ENCODE peak calls at places on chromosomes 7 and 10, in seven cellular contexts. One of them, this sample, is unnamed.

GRCh38 chr10:50951451-50951850 is 66.0 kb upstream of the A1CF start:
- DNase-seq in type B pancreatic cell: no peak
- DNase-seq in endodermal cell: no peak
- DNase-seq in endothelial cell of umbilical vein: no peak
- DNase-seq in T-helper 9 cell: no peak
- DNase-seq in T-helper 1 cell: no peak
- DNase-seq in left ventricle myocardium inferior: no peak
- DNase-seq in this sample: no peak

GRCh38 chr7:6709808-6710207 is 3.1 kb upstream of the ZNF12 start:
- DNase-seq in type B pancreatic cell: no peak
- DNase-seq in endodermal cell: no peak
- DNase-seq in endothelial cell of umbilical vein: no peak
- DNase-seq in T-helper 9 cell: no peak
- DNase-seq in T-helper 1 cell: no peak
- DNase-seq in left ventricle myocardium inferior: no peak
- DNase-seq in this sample: no peak

GRCh38 chr7:46131916-46132795 is 211.1 kb upstream of the IGFBP3 start:
- DNase-seq in type B pancreatic cell: no peak
- DNase-seq in endodermal cell: peak
- DNase-seq in endothelial cell of umbilical vein: no peak
- DNase-seq in T-helper 9 cell: no peak
- DNase-seq in T-helper 1 cell: no peak
- DNase-seq in left ventricle myocardium inferior: no peak
- DNase-seq in this sample: no peak

GRCh38 chr7:16915405-16915804 is 33.6 kb upstream of the AGR3 start:
- DNase-seq in type B pancreatic cell: no peak
- DNase-seq in endodermal cell: no peak
- DNase-seq in endothelial cell of umbilical vein: no peak
- DNase-seq in T-helper 9 cell: no peak
- DNase-seq in T-helper 1 cell: no peak
- DNase-seq in left ventricle myocardium inferior: no peak
- DNase-seq in this sample: no peak

GRCh38 chr10:99382181-99382580 is 48.2 kb downstream of the GOT1 start:
- DNase-seq in type B pancreatic cell: no peak
- DNase-seq in endodermal cell: no peak
- DNase-seq in endothelial cell of umbilical vein: no peak
- DNase-seq in T-helper 9 cell: no peak
- DNase-seq in T-helper 1 cell: no peak
- DNase-seq in left ventricle myocardium inferior: no peak
- DNase-seq in this sample: no peak

GRCh38 chr10:91745086-91745831 is 53.0 kb upstream of the TNKS2 start:
- DNase-seq in type B pancreatic cell: no peak
- DNase-seq in endodermal cell: peak
- DNase-seq in endothelial cell of umbilical vein: no peak
- DNase-seq in T-helper 9 cell: no peak
- DNase-seq in T-helper 1 cell: no peak
- DNase-seq in left ventricle myocardium inferior: no peak
- DNase-seq in this sample: no peak

GRCh38 chr7:156620246-156620775 is 20.3 kb upstream of the RNF32 start:
- DNase-seq in type B pancreatic cell: no peak
- DNase-seq in endodermal cell: no peak
- DNase-seq in endothelial cell of umbilical vein: no peak
- DNase-seq in T-helper 9 cell: no peak
- DNase-seq in T-helper 1 cell: no peak
- DNase-seq in left ventricle myocardium inferior: no peak
- DNase-seq in this sample: no peak

GRCh38 chr7:29230871-29231345 is 36.3 kb downstream of the CHN2 start:
- DNase-seq in type B pancreatic cell: no peak
- DNase-seq in endodermal cell: no peak
- DNase-seq in endothelial cell of umbilical vein: no peak
- DNase-seq in T-helper 9 cell: no peak
- DNase-seq in T-helper 1 cell: no peak
- DNase-seq in left ventricle myocardium inferior: no peak
- DNase-seq in this sample: no peak

GRCh38 chr7:153522261-153522660 is 529.9 kb upstream of the DPP6 start:
- DNase-seq in type B pancreatic cell: no peak
- DNase-seq in endodermal cell: no peak
- DNase-seq in endothelial cell of umbilical vein: no peak
- DNase-seq in T-helper 9 cell: no peak
- DNase-seq in T-helper 1 cell: no peak
- DNase-seq in left ventricle myocardium inferior: no peak
- DNase-seq in this sample: no peak

GRCh38 chr7:84529480-84530205 is 335.1 kb upstream of the SEMA3A start:
- DNase-seq in type B pancreatic cell: no peak
- DNase-seq in endodermal cell: no peak
- DNase-seq in endothelial cell of umbilical vein: peak
- DNase-seq in T-helper 9 cell: no peak
- DNase-seq in T-helper 1 cell: no peak
- DNase-seq in left ventricle myocardium inferior: no peak
- DNase-seq in this sample: no peak

GRCh38 chr7:43572516-43573049 is 10.3 kb upstream of the STK17A start:
- DNase-seq in type B pancreatic cell: no peak
- DNase-seq in endodermal cell: no peak
- DNase-seq in endothelial cell of umbilical vein: peak
- DNase-seq in T-helper 9 cell: no peak
- DNase-seq in T-helper 1 cell: peak
- DNase-seq in left ventricle myocardium inferior: no peak
- DNase-seq in this sample: no peak

GRCh38 chr7:28793383-28793782 is 164.7 kb downstream of the TRIL start:
- DNase-seq in type B pancreatic cell: no peak
- DNase-seq in endodermal cell: no peak
- DNase-seq in endothelial cell of umbilical vein: no peak
- DNase-seq in T-helper 9 cell: no peak
- DNase-seq in T-helper 1 cell: no peak
- DNase-seq in left ventricle myocardium inferior: peak
- DNase-seq in this sample: no peak

GRCh38 chr7:102404005-102404861 is 8.1 kb downstream of the PRKRIP1 start:
- DNase-seq in type B pancreatic cell: no peak
- DNase-seq in endodermal cell: peak
- DNase-seq in endothelial cell of umbilical vein: peak
- DNase-seq in T-helper 9 cell: peak
- DNase-seq in T-helper 1 cell: peak
- DNase-seq in left ventricle myocardium inferior: no peak
- DNase-seq in this sample: peak

GRCh38 chr10:102457591-102458150 is 6.3 kb upstream of the C10orf95 start:
- DNase-seq in type B pancreatic cell: no peak
- DNase-seq in endodermal cell: no peak
- DNase-seq in endothelial cell of umbilical vein: no peak
- DNase-seq in T-helper 9 cell: no peak
- DNase-seq in T-helper 1 cell: no peak
- DNase-seq in left ventricle myocardium inferior: no peak
- DNase-seq in this sample: no peak

GRCh38 chr10:60678978-60679377 is 99.3 kb upstream of the CDK1 start:
- DNase-seq in type B pancreatic cell: no peak
- DNase-seq in endodermal cell: no peak
- DNase-seq in endothelial cell of umbilical vein: no peak
- DNase-seq in T-helper 9 cell: no peak
- DNase-seq in T-helper 1 cell: no peak
- DNase-seq in left ventricle myocardium inferior: no peak
- DNase-seq in this sample: no peak

GRCh38 chr7:99953649-99954048 is 22.2 kb downstream of the AZGP1 start:
- DNase-seq in type B pancreatic cell: no peak
- DNase-seq in endodermal cell: no peak
- DNase-seq in endothelial cell of umbilical vein: no peak
- DNase-seq in T-helper 9 cell: no peak
- DNase-seq in T-helper 1 cell: peak
- DNase-seq in left ventricle myocardium inferior: no peak
- DNase-seq in this sample: no peak

GRCh38 chr7:151579642-151580041 is 59.9 kb upstream of the RHEB start:
- DNase-seq in type B pancreatic cell: no peak
- DNase-seq in endodermal cell: no peak
- DNase-seq in endothelial cell of umbilical vein: no peak
- DNase-seq in T-helper 9 cell: no peak
- DNase-seq in T-helper 1 cell: no peak
- DNase-seq in left ventricle myocardium inferior: no peak
- DNase-seq in this sample: no peak

GRCh38 chr10:22539579-22540160 is 174.7 kb downstream of the PIP4K2A start:
- DNase-seq in type B pancreatic cell: no peak
- DNase-seq in endodermal cell: no peak
- DNase-seq in endothelial cell of umbilical vein: no peak
- DNase-seq in T-helper 9 cell: no peak
- DNase-seq in T-helper 1 cell: no peak
- DNase-seq in left ventricle myocardium inferior: no peak
- DNase-seq in this sample: no peak

GRCh38 chr10:33160151-33160550 is 174.3 kb downstream of the NRP1 start:
- DNase-seq in type B pancreatic cell: no peak
- DNase-seq in endodermal cell: peak
- DNase-seq in endothelial cell of umbilical vein: no peak
- DNase-seq in T-helper 9 cell: no peak
- DNase-seq in T-helper 1 cell: no peak
- DNase-seq in left ventricle myocardium inferior: no peak
- DNase-seq in this sample: no peak

GRCh38 chr7:21944616-21945373 is 904 bp downstream of the CDCA7L start:
- DNase-seq in type B pancreatic cell: no peak
- DNase-seq in endodermal cell: peak
- DNase-seq in endothelial cell of umbilical vein: peak
- DNase-seq in T-helper 9 cell: peak
- DNase-seq in T-helper 1 cell: peak
- DNase-seq in left ventricle myocardium inferior: peak
- DNase-seq in this sample: peak

GRCh38 chr10:101263146-101263837 is 34.0 kb upstream of the LBX1 start:
- DNase-seq in type B pancreatic cell: no peak
- DNase-seq in endodermal cell: peak
- DNase-seq in endothelial cell of umbilical vein: no peak
- DNase-seq in T-helper 9 cell: no peak
- DNase-seq in T-helper 1 cell: no peak
- DNase-seq in left ventricle myocardium inferior: no peak
- DNase-seq in this sample: no peak

GRCh38 chr10:124866812-124867211 is 65.2 kb downstream of the ABRAXAS2 start:
- DNase-seq in type B pancreatic cell: no peak
- DNase-seq in endodermal cell: no peak
- DNase-seq in endothelial cell of umbilical vein: no peak
- DNase-seq in T-helper 9 cell: no peak
- DNase-seq in T-helper 1 cell: no peak
- DNase-seq in left ventricle myocardium inferior: no peak
- DNase-seq in this sample: no peak

GRCh38 chr10:35307297-35307696 is 29.0 kb upstream of the CCNY start:
- DNase-seq in type B pancreatic cell: no peak
- DNase-seq in endodermal cell: no peak
- DNase-seq in endothelial cell of umbilical vein: no peak
- DNase-seq in T-helper 9 cell: no peak
- DNase-seq in T-helper 1 cell: no peak
- DNase-seq in left ventricle myocardium inferior: no peak
- DNase-seq in this sample: no peak

GRCh38 chr7:27177795-27178320 is 3.7 kb upstream of the HOXA10 start:
- DNase-seq in type B pancreatic cell: no peak
- DNase-seq in endodermal cell: no peak
- DNase-seq in endothelial cell of umbilical vein: no peak
- DNase-seq in T-helper 9 cell: no peak
- DNase-seq in T-helper 1 cell: no peak
- DNase-seq in left ventricle myocardium inferior: no peak
- DNase-seq in this sample: no peak

GRCh38 chr7:16411391-16411790 is 9.9 kb downstream of the CRPPA start:
- DNase-seq in type B pancreatic cell: no peak
- DNase-seq in endodermal cell: no peak
- DNase-seq in endothelial cell of umbilical vein: no peak
- DNase-seq in T-helper 9 cell: no peak
- DNase-seq in T-helper 1 cell: no peak
- DNase-seq in left ventricle myocardium inferior: no peak
- DNase-seq in this sample: no peak

GRCh38 chr7:32516551-32517082 is 21.3 kb downstream of the AVL9 start:
- DNase-seq in type B pancreatic cell: no peak
- DNase-seq in endodermal cell: no peak
- DNase-seq in endothelial cell of umbilical vein: no peak
- DNase-seq in T-helper 9 cell: no peak
- DNase-seq in T-helper 1 cell: no peak
- DNase-seq in left ventricle myocardium inferior: no peak
- DNase-seq in this sample: no peak

GRCh38 chr10:119516381-119517234 is 25.9 kb downstream of the RGS10 start:
- DNase-seq in type B pancreatic cell: no peak
- DNase-seq in endodermal cell: peak
- DNase-seq in endothelial cell of umbilical vein: no peak
- DNase-seq in T-helper 9 cell: peak
- DNase-seq in T-helper 1 cell: peak
- DNase-seq in left ventricle myocardium inferior: no peak
- DNase-seq in this sample: peak

GRCh38 chr7:377069-378040 is 87.4 kb downstream of the FOXL3 start:
- DNase-seq in type B pancreatic cell: peak
- DNase-seq in endodermal cell: peak
- DNase-seq in endothelial cell of umbilical vein: no peak
- DNase-seq in T-helper 9 cell: no peak
- DNase-seq in T-helper 1 cell: no peak
- DNase-seq in left ventricle myocardium inferior: peak
- DNase-seq in this sample: no peak

GRCh38 chr7:151745090-151745638 is 131.8 kb downstream of the PRKAG2 start:
- DNase-seq in type B pancreatic cell: no peak
- DNase-seq in endodermal cell: peak
- DNase-seq in endothelial cell of umbilical vein: no peak
- DNase-seq in T-helper 9 cell: no peak
- DNase-seq in T-helper 1 cell: peak
- DNase-seq in left ventricle myocardium inferior: peak
- DNase-seq in this sample: no peak

GRCh38 chr7:68176974-68177373 is 1180.3 kb downstream of the TYW1 start:
- DNase-seq in type B pancreatic cell: no peak
- DNase-seq in endodermal cell: peak
- DNase-seq in endothelial cell of umbilical vein: no peak
- DNase-seq in T-helper 9 cell: no peak
- DNase-seq in T-helper 1 cell: no peak
- DNase-seq in left ventricle myocardium inferior: peak
- DNase-seq in this sample: peak

GRCh38 chr10:103102195-103102594 is 90.9 kb downstream of the NT5C2 start:
- DNase-seq in type B pancreatic cell: no peak
- DNase-seq in endodermal cell: no peak
- DNase-seq in endothelial cell of umbilical vein: no peak
- DNase-seq in T-helper 9 cell: no peak
- DNase-seq in T-helper 1 cell: no peak
- DNase-seq in left ventricle myocardium inferior: no peak
- DNase-seq in this sample: no peak

GRCh38 chr10:86102446-86102845 is 264.1 kb downstream of the GRID1 start:
- DNase-seq in type B pancreatic cell: peak
- DNase-seq in endodermal cell: peak
- DNase-seq in endothelial cell of umbilical vein: no peak
- DNase-seq in T-helper 9 cell: no peak
- DNase-seq in T-helper 1 cell: no peak
- DNase-seq in left ventricle myocardium inferior: no peak
- DNase-seq in this sample: no peak

GRCh38 chr10:46231087-46231486 is 55.7 kb upstream of the ANTXRL start:
- DNase-seq in type B pancreatic cell: peak
- DNase-seq in endodermal cell: peak
- DNase-seq in endothelial cell of umbilical vein: no peak
- DNase-seq in T-helper 9 cell: no peak
- DNase-seq in T-helper 1 cell: no peak
- DNase-seq in left ventricle myocardium inferior: no peak
- DNase-seq in this sample: no peak

GRCh38 chr10:22321831-22322662 is 1.1 kb downstream of the BMI1 start:
- DNase-seq in type B pancreatic cell: no peak
- DNase-seq in endodermal cell: peak
- DNase-seq in endothelial cell of umbilical vein: peak
- DNase-seq in T-helper 9 cell: no peak
- DNase-seq in T-helper 1 cell: no peak
- DNase-seq in left ventricle myocardium inferior: no peak
- DNase-seq in this sample: peak

GRCh38 chr10:99532687-99533495 is at the start of gene NKX2-3:
- DNase-seq in type B pancreatic cell: no peak
- DNase-seq in endodermal cell: peak
- DNase-seq in endothelial cell of umbilical vein: peak
- DNase-seq in T-helper 9 cell: no peak
- DNase-seq in T-helper 1 cell: peak
- DNase-seq in left ventricle myocardium inferior: peak
- DNase-seq in this sample: peak

GRCh38 chr7:156764766-156765165 is 124.2 kb downstream of the RNF32 start:
- DNase-seq in type B pancreatic cell: no peak
- DNase-seq in endodermal cell: no peak
- DNase-seq in endothelial cell of umbilical vein: no peak
- DNase-seq in T-helper 9 cell: no peak
- DNase-seq in T-helper 1 cell: no peak
- DNase-seq in left ventricle myocardium inferior: no peak
- DNase-seq in this sample: no peak

GRCh38 chr10:123156091-123156490 is 1.9 kb downstream of the BUB3 start:
- DNase-seq in type B pancreatic cell: no peak
- DNase-seq in endodermal cell: no peak
- DNase-seq in endothelial cell of umbilical vein: peak
- DNase-seq in T-helper 9 cell: no peak
- DNase-seq in T-helper 1 cell: no peak
- DNase-seq in left ventricle myocardium inferior: no peak
- DNase-seq in this sample: no peak

GRCh38 chr7:154777023-154777422 is 225.9 kb downstream of the PAXIP1 start:
- DNase-seq in type B pancreatic cell: no peak
- DNase-seq in endodermal cell: peak
- DNase-seq in endothelial cell of umbilical vein: no peak
- DNase-seq in T-helper 9 cell: no peak
- DNase-seq in T-helper 1 cell: no peak
- DNase-seq in left ventricle myocardium inferior: no peak
- DNase-seq in this sample: no peak